ENCODE peak calls at places on chromosomes 13 and 19, in nine cellular contexts. I, O, Z, B, J, Q, W, F and M are unnamed samples.

GRCh38 chr19:5693195-5694166 is 3.4 kb downstream of the RPL36 start:
- DNase-seq in Q (no peak), Z (no peak), J (no peak), W (no peak), O (no peak), I (peak; percentile 48), B (no peak), F (no peak), M (no peak)

GRCh38 chr13:38637576-38637975 is 49.3 kb upstream of the FREM2 start:
- DNase-seq in I (no peak), F (no peak), Q (no peak), B (peak; percentile 26), W (no peak), O (no peak), Z (no peak), J (no peak), M (no peak)

GRCh38 chr13:74129500-74130144 is 4.6 kb downstream of the KLF12 start:
- DNase-seq in O (no peak), Q (no peak), W (no peak), Z (peak; percentile 67), J (peak; percentile 52), I (no peak), F (peak; percentile 35), B (no peak), M (no peak)

GRCh38 chr13:106534844-106535551 is 464 bp downstream of the EFNB2 start:
- DNase-seq in Q (no peak), I (peak; percentile 70), F (peak; percentile 9), B (no peak), J (peak; percentile 27), W (peak; percentile 35), Z (no peak), O (peak; percentile 35), M (no peak)

GRCh38 chr13:76783798-76784197 is 102.4 kb downstream of the KCTD12 start:
- DNase-seq in J (no peak), B (peak; percentile 22), F (no peak), Z (no peak), W (no peak), Q (no peak), I (no peak), O (no peak), M (no peak)

GRCh38 chr13:29170451-29171082 is 350.4 kb downstream of the MTUS2 start:
- DNase-seq in F (no peak), O (no peak), W (no peak), I (no peak), B (no peak), Q (no peak), J (no peak), Z (no peak), M (no peak)

GRCh38 chr13:37652596-37652995 is 54.0 kb upstream of the POSTN start:
- DNase-seq in W (no peak), I (no peak), B (no peak), O (no peak), J (peak; percentile 10), Q (no peak), Z (no peak), F (no peak), M (no peak)

GRCh38 chr13:80235559-80236296 is 105.2 kb downstream of the SPRY2 start:
- DNase-seq in I (no peak), F (no peak), W (no peak), J (no peak), Q (peak; percentile 22), O (no peak), B (peak; percentile 56), Z (peak; percentile 35), M (no peak)

GRCh38 chr13:46213242-46213641 is 1.5 kb downstream of the LRRC63 start:
- DNase-seq in B (no peak), O (no peak), F (no peak), Z (no peak), Q (no peak), J (no peak), I (no peak), W (no peak), M (no peak)